ENCODE peak calls at places on chromosomes 5 and 9, in four cellular contexts. B is heart left ventricle, X is endothelial cell, T is upper lobe of right lung. D is an unnamed sample.

GRCh38 chr5:143177263-143177994 is 226.1 kb downstream of the NR3C1 start:
- DNase-seq in B (no peak), X (no peak), T (no peak), D (no peak)

GRCh38 chr9:83933804-83934203 is 12.6 kb upstream of the KIF27 start:
- DNase-seq in B (no peak), X (no peak), T (peak; percentile 79), D (no peak)

GRCh38 chr5:32201140-32201539 is 27.0 kb upstream of the GOLPH3 start:
- DNase-seq in B (no peak), X (no peak), T (no peak), D (no peak)

GRCh38 chr9:115614931-115615401 is 497.0 kb upstream of the TNC start:
- DNase-seq in B (no peak), X (no peak), T (no peak), D (no peak)

GRCh38 chr5:96017951-96018350 is 56.3 kb upstream of the ELL2 start:
- DNase-seq in B (no peak), X (no peak), T (no peak), D (no peak)

GRCh38 chr9:89536618-89537017 is 38.7 kb upstream of the SEMA4D start:
- DNase-seq in B (no peak), X (no peak), T (no peak), D (no peak)

GRCh38 chr5:134578578-134579283 is 53.3 kb downstream of the JADE2 start:
- DNase-seq in B (no peak), X (no peak), T (no peak), D (no peak)

GRCh38 chr9:129253820-129254381 is 75.8 kb upstream of the IER5L start:
- DNase-seq in B (peak; percentile 85), X (no peak), T (peak; percentile 64), D (peak; percentile 77)

GRCh38 chr9:124769451-124770358 is 1.4 kb downstream of the NR6A1 start:
- DNase-seq in B (no peak), X (peak; percentile 59), T (peak; percentile 78), D (peak; percentile 72)

GRCh38 chr9:76987594-76988200 is 31.8 kb upstream of the FOXB2 start:
- DNase-seq in B (no peak), X (peak; percentile 49), T (no peak), D (no peak)

GRCh38 chr5:132655821-132656773 is 1.9 kb upstream of the IL13 start:
- DNase-seq in B (no peak), X (no peak), T (no peak), D (no peak)

GRCh38 chr5:135307143-135307903 is 91.7 kb downstream of the MACROH2A1 start:
- DNase-seq in B (no peak), X (no peak), T (no peak), D (no peak)

GRCh38 chr5:173764321-173765029 is 123.7 kb upstream of the CPEB4 start:
- DNase-seq in B (peak; percentile 86), X (no peak), T (peak; percentile 87), D (peak; percentile 81)

GRCh38 chr5:36378551-36378950 is 76.8 kb upstream of the RANBP3L start:
- DNase-seq in B (no peak), X (no peak), T (no peak), D (no peak)

GRCh38 chr5:178801021-178801420 is 58.7 kb upstream of the ZNF354B start:
- DNase-seq in B (no peak), X (no peak), T (no peak), D (no peak)

GRCh38 chr5:102368392-102368791 is 72.3 kb upstream of the SLCO4C1 start:
- DNase-seq in B (no peak), X (no peak), T (no peak), D (no peak)

GRCh38 chr5:10505517-10506095 is 58.3 kb upstream of the ANKRD33B start:
- DNase-seq in B (no peak), X (no peak), T (no peak), D (no peak)

GRCh38 chr5:172414618-172415599 is 39.4 kb downstream of the SH3PXD2B start:
- DNase-seq in B (peak; percentile 67), X (no peak), T (no peak), D (peak; percentile 78)